ENCODE peak calls at places on chromosomes 13 and 19, in five cellular contexts. Q is transverse colon, X is colonic mucosa, F is uterus, B is adrenal gland. R is an unnamed sample.

GRCh38 chr19:35734273-35734672 is 8.0 kb downstream of the IGFLR1 start:
- DNase-seq in Q (no peak), X (no peak), F (no peak), B (peak), R (no peak)

GRCh38 chr13:92573467-92574057 is 653.0 kb upstream of the GPC6 start:
- DNase-seq in Q (no peak), X (no peak), F (no peak), B (no peak), R (peak)

GRCh38 chr19:10727599-10728250 is 9.8 kb downstream of the DNM2 start:
- DNase-seq in Q (no peak), X (no peak), F (no peak), B (no peak), R (peak)

GRCh38 chr19:5977222-5977784 is 637 bp downstream of the RANBP3 start:
- DNase-seq in Q (no peak), X (no peak), F (no peak), B (no peak), R (peak)

GRCh38 chr19:29694166-29694565 is 20.9 kb downstream of the C19orf12 start:
- DNase-seq in Q (no peak), X (no peak), F (no peak), B (no peak), R (no peak)

GRCh38 chr13:24997367-24997967 is 98.5 kb upstream of the PABPC3 start:
- DNase-seq in Q (no peak), X (peak), F (no peak), B (peak), R (no peak)

GRCh38 chr19:12766051-12766521 is 9.3 kb downstream of the HOOK2 start:
- DNase-seq in Q (peak), X (peak), F (peak), B (peak), R (peak)

GRCh38 chr19:10105241-10106099 is 692 bp upstream of the PPAN start:
- DNase-seq in Q (peak), X (peak), F (no peak), B (no peak), R (no peak)

GRCh38 chr19:7989071-7989575 is 16.3 kb downstream of the ELAVL1 start:
- DNase-seq in Q (no peak), X (no peak), F (no peak), B (no peak), R (no peak)

GRCh38 chr13:75405976-75406703 is 75.8 kb downstream of the TBC1D4 start:
- DNase-seq in Q (no peak), X (no peak), F (no peak), B (no peak), R (peak)

GRCh38 chr13:43374621-43375020 is 351.2 kb downstream of the DNAJC15 start:
- DNase-seq in Q (no peak), X (no peak), F (no peak), B (no peak), R (no peak)

GRCh38 chr13:29136341-29136740 is 316.2 kb downstream of the MTUS2 start:
- DNase-seq in Q (no peak), X (no peak), F (no peak), B (no peak), R (no peak)

GRCh38 chr13:49062297-49062896 is 86.7 kb downstream of the FNDC3A start:
- DNase-seq in Q (no peak), X (no peak), F (no peak), B (no peak), R (no peak)

GRCh38 chr13:101892296-101892695 is 439.8 kb downstream of the ITGBL1 start:
- DNase-seq in Q (no peak), X (no peak), F (no peak), B (no peak), R (no peak)

GRCh38 chr13:40580566-40581276 is 85.7 kb downstream of the FOXO1 start:
- DNase-seq in Q (no peak), X (no peak), F (no peak), B (no peak), R (no peak)

GRCh38 chr19:31725051-31725450 is 375.8 kb upstream of the TSHZ3 start:
- DNase-seq in Q (no peak), X (no peak), F (no peak), B (peak), R (no peak)

GRCh38 chr13:49367640-49368431 is 76.0 kb downstream of the CAB39L start:
- DNase-seq in Q (no peak), X (no peak), F (no peak), B (no peak), R (no peak)

GRCh38 chr13:71522976-71523517 is 344.0 kb downstream of the DACH1 start:
- DNase-seq in Q (no peak), X (no peak), F (no peak), B (no peak), R (no peak)

GRCh38 chr13:71525004-71525403 is 342.0 kb downstream of the DACH1 start:
- DNase-seq in Q (no peak), X (no peak), F (no peak), B (no peak), R (no peak)

DNA sequence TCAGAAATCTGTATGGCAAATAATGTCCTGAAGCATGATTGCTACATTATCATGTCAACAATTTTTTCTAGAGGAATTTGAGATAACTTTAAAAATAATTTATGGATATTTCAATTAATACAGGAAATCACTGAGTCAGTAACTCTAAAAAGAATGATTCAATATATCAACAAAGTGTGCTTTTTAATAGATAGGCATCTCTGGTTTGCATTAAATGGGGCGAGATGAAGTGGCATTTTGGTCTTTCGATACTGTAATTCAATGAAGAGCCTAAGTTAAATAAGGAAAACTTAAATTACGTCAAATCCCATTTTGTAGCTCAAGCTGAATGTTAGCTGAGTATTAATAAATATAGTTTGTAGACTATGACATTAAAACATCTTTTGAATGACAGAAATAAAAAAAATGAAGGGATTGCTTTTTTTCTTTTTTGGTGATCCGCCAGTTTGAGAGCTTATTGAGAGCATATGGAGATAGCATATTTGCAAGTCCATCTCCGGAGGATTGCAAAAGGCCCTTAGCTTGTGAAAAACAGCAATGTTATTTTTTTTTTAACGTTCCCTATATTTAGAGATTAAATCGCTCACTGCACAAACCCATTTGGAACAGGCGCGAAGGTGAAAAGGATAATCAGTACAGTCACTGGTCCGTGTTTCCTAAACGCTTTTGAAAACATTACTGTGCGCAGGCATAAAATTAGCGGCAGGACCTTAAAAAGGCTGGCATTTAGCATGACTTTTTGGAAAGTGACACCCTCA is 342.6 kb downstream of the DACH1 start:
- DNase-seq in Q (no peak), X (no peak), F (no peak), B (no peak), R (no peak)
- H3K27ac ChIP-seq in Q (no peak), X (no peak), F (no peak), B (no peak), R (no peak)

GRCh38 chr13:80337706-80338105 is 3.2 kb downstream of the SPRY2 start:
- DNase-seq in Q (no peak), X (no peak), F (no peak), B (no peak), R (no peak)

GRCh38 chr13:80338781-80339577 is 1.9 kb downstream of the SPRY2 start:
- DNase-seq in Q (peak), X (peak), F (peak), B (peak), R (peak)

GRCh38 chr13:80334582-80335260 is 6.2 kb downstream of the SPRY2 start:
- DNase-seq in Q (no peak), X (no peak), F (no peak), B (no peak), R (no peak)

GRCh38 chr13:80337011-80337688 is 3.8 kb downstream of the SPRY2 start:
- DNase-seq in Q (peak), X (peak), F (no peak), B (no peak), R (peak)

DNA sequence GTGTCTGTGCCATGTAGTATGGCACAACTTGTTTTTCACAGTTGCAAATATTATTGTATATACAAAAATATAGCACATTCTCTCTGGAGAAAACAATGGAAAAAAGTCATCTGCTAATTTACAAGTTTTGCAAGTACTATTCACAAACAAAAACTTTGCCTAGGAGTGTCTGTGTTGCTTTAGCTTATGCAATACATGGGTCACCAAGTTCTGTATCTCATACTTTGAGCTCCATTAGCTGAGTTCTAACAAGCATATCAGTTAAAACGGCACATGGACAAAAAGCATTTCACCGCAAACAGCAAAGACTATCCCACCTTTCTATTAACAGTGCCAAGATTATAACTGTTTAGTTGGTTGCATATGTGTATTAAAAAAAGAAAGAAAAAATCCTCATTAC is 4.6 kb downstream of the SPRY2 start:
- DNase-seq in Q (no peak), X (no peak), F (no peak), B (no peak), R (no peak)
- H3K4me3 ChIP-seq in Q (peak), X (peak), F (peak), B (no peak), R (peak)

DNA sequence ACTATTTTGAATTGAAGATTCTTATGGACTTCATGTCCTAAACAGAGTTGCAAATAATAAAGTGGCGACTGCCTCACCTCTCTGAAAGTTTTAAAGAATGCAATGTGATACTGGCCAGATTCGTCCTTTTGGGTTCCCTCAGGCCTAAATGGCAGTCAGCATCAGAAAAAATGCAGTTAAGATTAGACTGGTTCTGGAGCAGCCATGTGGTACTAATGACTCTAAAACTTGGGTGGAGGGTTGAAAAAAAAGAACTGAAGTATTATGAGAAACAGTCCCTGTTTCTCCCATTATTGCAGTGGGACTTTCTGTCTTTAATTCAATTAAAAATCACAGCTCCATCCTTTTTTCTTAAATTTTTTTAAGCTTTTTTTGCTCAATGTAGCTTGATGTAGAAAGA is 37.3 kb downstream of the WDFY2 start:
- DNase-seq in Q (no peak), X (no peak), F (no peak), B (no peak), R (no peak)
- H3K27ac ChIP-seq in Q (no peak), X (no peak), F (no peak), B (no peak), R (no peak)

DNA sequence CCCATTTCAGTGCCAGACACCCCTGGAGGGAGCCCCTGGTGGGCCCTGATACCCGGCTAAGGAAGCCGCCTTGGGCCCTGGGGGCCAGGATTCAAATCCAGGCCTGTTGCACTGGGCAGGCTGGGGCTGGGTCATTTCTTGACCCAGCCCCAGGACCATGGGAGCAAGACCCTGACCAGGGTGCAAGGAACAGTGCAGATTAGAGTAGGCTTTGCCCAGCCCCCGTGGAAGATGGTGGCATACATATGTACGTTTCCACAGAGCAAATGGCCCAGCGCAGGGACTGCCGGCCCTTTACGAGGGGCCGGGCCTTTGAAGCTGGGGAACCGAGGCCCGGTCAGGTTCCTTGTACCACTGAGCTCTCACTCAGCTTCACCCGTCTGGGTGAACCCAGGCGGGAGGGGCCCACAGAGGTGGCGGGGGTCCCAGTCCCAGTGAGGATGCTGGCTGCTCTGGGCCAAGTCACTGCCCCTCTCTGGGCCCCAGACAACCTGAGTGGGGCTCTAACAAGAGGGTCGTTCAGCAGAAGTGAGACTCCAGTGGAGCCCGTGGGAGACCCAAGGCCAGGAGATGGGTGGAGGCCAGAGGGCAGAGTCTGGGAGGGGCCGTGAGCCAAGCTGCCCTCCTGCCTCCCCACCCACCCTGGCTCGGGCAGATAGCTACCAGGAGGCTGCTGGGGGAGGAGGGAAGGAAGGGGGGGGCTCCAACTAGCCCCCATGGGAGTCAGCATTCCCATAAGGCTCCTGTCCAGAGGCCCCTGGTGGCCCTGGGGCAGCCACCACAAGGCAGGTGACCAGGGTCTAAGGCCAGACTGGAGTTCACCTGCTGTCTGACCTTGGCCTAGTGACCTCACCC is 2.7 kb downstream of the MKNK2 start:
- DNase-seq in Q (no peak), X (peak), F (no peak), B (no peak), R (no peak)
- H3K4me3 ChIP-seq in Q (peak), X (peak), F (peak), B (no peak), R (no peak)

GRCh38 chr13:110376120-110376519 is 69.0 kb downstream of the COL4A2 start:
- DNase-seq in Q (no peak), X (no peak), F (peak), B (peak), R (no peak)
- H3K27ac ChIP-seq in Q (peak), X (no peak), F (peak), B (no peak), R (no peak)

DNA sequence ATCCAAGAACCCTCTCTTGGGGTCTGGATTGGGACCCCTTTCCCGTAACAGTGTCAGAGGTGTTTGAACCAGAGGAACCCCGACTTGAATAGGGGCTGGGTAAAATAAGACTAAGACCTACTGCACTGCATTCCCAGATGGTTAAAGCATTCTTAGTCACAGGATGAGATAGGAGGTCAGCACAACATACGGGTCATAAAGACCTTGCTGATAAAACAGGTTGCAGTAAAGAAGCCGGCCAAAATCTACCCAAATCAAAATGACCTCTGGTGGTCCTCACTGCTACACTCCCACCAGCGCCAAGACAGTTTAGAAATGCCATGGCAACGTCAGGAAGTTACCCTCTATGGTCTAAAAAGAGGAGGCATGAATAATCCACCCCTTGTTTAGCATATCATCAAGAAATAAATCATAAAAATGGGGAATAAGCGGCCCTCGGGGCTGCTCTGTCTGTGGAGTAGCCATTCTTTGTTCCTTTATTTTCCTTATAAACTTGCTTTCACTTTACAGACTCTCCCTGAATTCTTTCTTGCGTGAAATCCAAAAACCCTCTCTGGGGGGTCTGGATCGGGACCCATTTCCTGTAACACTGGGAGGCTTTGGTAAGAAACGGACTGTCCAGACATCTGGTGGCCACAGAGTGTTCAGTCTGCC is 4.4 kb upstream of the SIN3B start:
- DNase-seq in Q (no peak), X (no peak), F (peak), B (peak), R (no peak)
- H3K4me3 ChIP-seq in Q (peak), X (peak), F (peak), B (no peak), R (peak)

R was measured in right cardiac atrium.